ENCODE peak calls at places on chromosomes 1 and 21, in five cellular contexts. T is activated T-helper 1 cell treated with anti-CD3 and anti-CD28 coated beads, Interleukin-12 subunit alpha, Interleukin-12 subunit beta, Interleukin-2, Interleukin-4 antibody, amounts not matched to agents 30 ng/mL and 10 ng/mL and 1 ng/mL, durations not matched to agents 14 hours and 24 hours and 36 hours; G is naive B cell; M is left ventricle myocardium superior; D is lower lobe of right lung. W is an unnamed sample.

GRCh38 chr1:97630968-97631367 is 289.9 kb downstream of the DPYD start:
- DNase-seq in G (no peak), M (peak; percentile 20), T (no peak), D (no peak), W (no peak)

GRCh38 chr1:43632135-43632670 is 17.7 kb upstream of the KDM4A start:
- DNase-seq in T (no peak), D (no peak), G (no peak), M (no peak), W (no peak)

GRCh38 chr1:96492236-96492635 is 229.3 kb upstream of the PTBP2 start:
- DNase-seq in G (no peak), M (no peak), D (no peak), T (no peak), W (no peak)

GRCh38 chr1:58779837-58780585 is 3.8 kb downstream of the JUN start:
- DNase-seq in T (peak; percentile 24), G (peak; percentile 15), M (no peak), D (no peak), W (no peak)

GRCh38 chr21:44012474-44013379 is 618 bp downstream of the TRAPPC10 start:
- DNase-seq in M (peak; percentile 80), T (peak; percentile 81), G (peak; percentile 73), D (peak; percentile 82), W (no peak)

GRCh38 chr1:30760596-30761311 is 3.2 kb upstream of the LAPTM5 start:
- DNase-seq in G (no peak), D (no peak), M (no peak), T (no peak), W (no peak)

GRCh38 chr21:45322960-45323461 is 35.3 kb upstream of the POFUT2 start:
- DNase-seq in M (peak; percentile 44), D (peak; percentile 48), T (no peak), G (no peak), W (no peak)

GRCh38 chr1:213244664-213245091 is 193.6 kb downstream of the RPS6KC1 start:
- DNase-seq in M (no peak), G (peak; percentile 4), T (no peak), D (no peak), W (peak; percentile 27)

GRCh38 chr1:163874070-163874469 is 552.3 kb downstream of the NUF2 start:
- DNase-seq in T (no peak), D (no peak), M (no peak), G (no peak), W (no peak)

GRCh38 chr1:213303286-213303685 is 252.2 kb downstream of the RPS6KC1 start:
- DNase-seq in M (no peak), D (no peak), T (no peak), G (no peak), W (no peak)

GRCh38 chr1:116185161-116185701 is 74.0 kb downstream of the MAB21L3 start:
- DNase-seq in M (no peak), G (no peak), D (no peak), T (no peak), W (no peak)

GRCh38 chr1:236507022-236507700 is 16.6 kb upstream of the LGALS8 start:
- DNase-seq in D (no peak), M (peak; percentile 54), G (no peak), T (no peak), W (no peak)

GRCh38 chr1:66788231-66788939 is 12.7 kb downstream of the INSL5 start:
- DNase-seq in T (peak; percentile 25), M (no peak), G (peak; percentile 2), D (no peak), W (no peak)

GRCh38 chr1:119163396-119163795 is 22.9 kb upstream of the WARS2 start:
- DNase-seq in G (no peak), D (no peak), T (no peak), M (no peak), W (no peak)

W was measured in AG04450.